ENCODE peak calls at places on chromosomes 13 and 19, in four cellular contexts. S, J, H and U are unnamed samples. For H3K4me1, the result is how much of the 10 kb centered on the place peaks cover.

GRCh38 chr19:40502081-40502480 is 35.3 kb downstream of the SPTBN4 start:
- DNase-seq in J (no peak), S (no peak), H (no peak), U (no peak)

GRCh38 chr13:106238690-106239089 is 296.8 kb downstream of the EFNB2 start:
- DNase-seq in H (no peak), S (peak), J (no peak), U (no peak)

GRCh38 chr19:58181902-58182576 is 822 bp upstream of the ZNF274 start:
- DNase-seq in H (no peak), S (peak), J (no peak), U (peak)

GRCh38 chr13:113819341-113819730 is 44.5 kb downstream of the GAS6 start:
- DNase-seq in H (peak), J (no peak), S (no peak), U (no peak)

GRCh38 chr19:4415352-4415751 is 12.9 kb downstream of the CHAF1A start:
- DNase-seq in H (peak), J (no peak), S (no peak), U (no peak)

GRCh38 chr13:46489586-46490023 is 63.4 kb upstream of the LRCH1 start:
- DNase-seq in H (no peak), J (no peak), S (no peak), U (no peak)

GRCh38 chr19:48970923-48971395 is 5.8 kb downstream of the FTL start:
- DNase-seq in J (peak), H (peak), S (peak), U (peak)

GRCh38 chr19:13865578-13866462 is 11.1 kb upstream of the NANOS3 start:
- DNase-seq in J (peak), H (no peak), S (no peak), U (no peak)

GRCh38 chr13:30932481-30933333 is at the start of gene TEX26:
- DNase-seq in S (no peak), H (peak), J (no peak), U (no peak)

GRCh38 chr13:73934215-73934623 is 200.0 kb downstream of the KLF12 start:
- DNase-seq in H (no peak), J (no peak), S (no peak), U (no peak)

DNA sequence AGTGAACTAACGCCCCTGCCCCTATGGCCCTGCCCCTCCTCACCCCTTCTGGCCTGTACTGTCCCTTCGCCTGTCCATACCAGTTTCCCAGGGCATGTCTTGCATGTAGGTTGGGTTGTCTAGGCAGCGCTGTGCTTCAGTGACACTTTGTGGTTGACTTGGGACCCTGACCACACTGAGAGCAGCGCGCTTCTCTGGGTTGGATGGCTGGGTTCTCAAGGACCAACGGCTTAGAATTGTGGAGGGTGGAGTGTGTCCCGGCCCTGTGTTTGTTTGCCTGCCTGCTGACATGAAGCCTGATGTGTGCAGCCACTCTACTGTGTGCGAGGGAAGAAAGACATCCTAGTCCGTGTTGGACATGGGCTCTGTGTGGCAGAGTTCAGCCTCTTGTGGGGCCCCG is 15.9 kb downstream of the GATAD2A start:
- DNase-seq in S (no peak), J (no peak), H (no peak), U (no peak)
- H3K4me1 ChIP-seq in S (under half), J (under half), H (half or more), U (half or more)

DNA sequence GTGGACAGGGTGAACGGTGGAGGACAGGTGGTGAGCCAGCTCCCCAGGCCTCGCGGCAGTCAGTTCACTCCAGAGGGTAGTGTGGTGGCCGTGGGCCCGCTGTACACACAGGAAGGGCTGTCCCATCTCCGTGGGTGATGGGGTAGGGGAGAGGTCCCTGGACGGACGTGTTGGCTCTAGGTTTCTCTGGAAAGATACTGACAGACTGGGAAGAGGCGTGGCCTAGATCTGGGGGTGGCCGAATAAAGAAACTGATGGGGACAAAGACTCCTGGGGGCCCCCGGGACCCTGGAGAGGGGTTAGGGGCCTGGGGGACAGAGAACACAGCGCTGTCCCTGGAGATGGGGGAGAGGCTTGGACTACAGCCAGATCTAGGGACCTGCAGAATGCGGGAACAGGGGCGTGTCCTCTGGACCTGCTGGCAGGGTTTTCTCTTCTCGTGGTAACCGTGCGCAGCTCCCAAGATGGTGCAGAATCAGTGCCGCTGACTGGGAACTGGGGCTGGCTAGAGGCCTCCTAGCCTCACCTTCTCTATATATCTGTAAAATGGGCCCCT is 4.0 kb upstream of the PRAM1 start:
- DNase-seq in S (peak), H (no peak), J (peak), U (no peak)
- TF ChIP-seq CTCF in S (no peak), H (no peak), J (no peak), U (peak)

DNA sequence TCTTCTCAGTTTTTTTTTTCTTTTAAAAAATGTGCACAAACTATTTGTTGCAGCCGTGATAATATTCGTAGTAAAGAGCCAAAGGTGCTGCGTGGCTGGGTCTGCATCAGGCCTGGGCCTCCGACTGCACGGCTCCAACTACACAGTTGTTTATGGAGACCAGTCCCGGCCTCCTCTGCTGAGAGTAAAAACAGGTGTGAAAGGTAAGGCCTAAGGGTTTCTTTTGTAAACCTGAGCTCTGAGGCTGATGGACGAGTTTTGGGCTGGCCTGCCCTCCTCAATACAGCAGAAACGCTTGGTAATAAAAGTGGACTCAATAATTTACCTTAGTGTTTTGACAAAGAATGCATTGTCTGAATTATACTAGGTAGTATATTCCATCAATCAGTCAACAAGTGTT is 3.9 kb downstream of the MBNL2 start:
- DNase-seq in J (peak), S (no peak), H (no peak), U (no peak)
- H3K4me1 ChIP-seq in J (half or more), S (under half), H (half or more), U (half or more)

DNA sequence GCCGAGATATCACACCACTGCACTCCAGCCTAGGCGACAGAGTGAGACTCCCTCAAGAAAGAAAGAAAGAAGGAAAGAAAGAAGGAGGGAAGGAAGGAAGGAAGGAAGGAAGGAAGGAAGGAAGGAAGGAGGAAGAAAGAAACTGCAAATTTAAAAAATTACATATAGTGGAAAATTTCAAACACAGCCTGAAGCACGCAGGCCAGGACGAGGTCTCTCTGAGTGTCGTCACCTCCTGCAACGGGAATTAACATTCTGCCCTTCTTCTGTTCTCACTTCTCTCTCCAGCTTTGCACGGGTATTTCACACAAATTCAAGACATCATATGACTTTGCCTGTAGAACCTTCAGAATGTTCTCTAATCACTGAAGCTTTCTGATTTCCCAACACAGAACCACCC is 108.2 kb downstream of the GNG7 start:
- DNase-seq in S (no peak), J (no peak), H (no peak), U (no peak)
- TF ChIP-seq CTCF in S (no peak), J (no peak), H (no peak), U (no peak)

GRCh38 chr19:50349277-50350057 is 16.0 kb downstream of the NAPSA start:
- DNase-seq in H (no peak), S (no peak), J (no peak), U (no peak)
- H3K4me1 ChIP-seq in H (under half), S (under half), J (under half), U (under half)

DNA sequence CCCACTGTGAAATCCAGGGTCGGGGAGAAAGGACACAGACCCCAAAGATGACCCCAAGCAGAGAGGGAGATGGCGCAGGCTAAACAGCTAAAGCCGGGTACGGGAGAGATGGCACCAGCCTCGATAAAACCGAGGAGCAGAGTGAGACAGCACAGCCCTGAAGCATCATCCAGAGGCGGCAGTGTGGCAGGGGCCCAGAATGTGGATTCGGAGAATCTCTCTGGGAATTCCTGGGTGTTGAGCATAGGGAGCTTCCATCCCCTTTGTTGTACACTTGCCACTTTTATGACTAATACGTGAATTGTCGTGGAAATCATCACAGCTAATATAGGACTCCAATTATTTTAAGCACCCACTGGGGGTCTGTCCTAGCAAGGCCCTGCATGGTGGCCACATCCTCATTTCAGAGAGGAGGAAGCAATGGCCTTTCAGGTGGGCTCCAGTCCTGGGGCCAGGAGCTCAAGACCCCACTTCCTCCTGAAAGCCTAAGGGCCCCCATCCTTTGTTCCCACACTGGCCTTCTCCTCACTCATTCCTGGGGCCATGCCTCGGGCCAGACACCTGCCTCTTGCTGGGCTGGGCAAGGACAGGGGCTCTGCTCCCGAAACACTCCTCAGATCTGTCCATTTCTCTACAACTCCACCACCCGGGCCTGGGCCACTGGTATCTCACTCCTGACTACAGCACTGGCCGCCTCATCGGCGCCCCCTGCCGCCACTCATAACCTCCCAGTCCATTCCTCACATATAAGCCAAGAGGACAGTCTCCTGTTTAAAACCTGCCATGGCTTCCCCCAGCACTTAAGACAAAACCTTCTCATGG is 29.3 kb upstream of the ATP1A3 start:
- DNase-seq in S (peak), H (peak), J (no peak), U (no peak)
- TF ChIP-seq CTCF in S (peak), H (no peak), J (peak), U (no peak)